ENCODE peak calls at places on chromosomes 4 and X, in four cellular contexts. I is H54, K is colonic mucosa, X is cardiac fibroblast. G is an unnamed sample.
A peak's percentile ranks its signal among the peaks of the same experiment; 100 is the strongest.

GRCh38 chrX:81174286-81174685 is 27.4 kb downstream of the HMGN5 start:
- DNase-seq in I (peak; percentile 1), K (no peak), X (peak; percentile 35), G (peak; percentile 1)

GRCh38 chrX:41137589-41137988 is 52.3 kb downstream of the USP9X start:
- DNase-seq in I (no peak), K (no peak), X (no peak), G (no peak)

GRCh38 chr4:150119492-150119891 is 41.2 kb downstream of the DCLK2 start:
- DNase-seq in I (no peak), K (no peak), X (peak; percentile 38), G (no peak)

GRCh38 chr4:54333657-54334056 is 104.6 kb downstream of the PDGFRA start:
- DNase-seq in I (no peak), K (no peak), X (no peak), G (no peak)

GRCh38 chrX:72271812-72272211 is 5.2 kb downstream of the RPS4X start:
- DNase-seq in I (no peak), K (no peak), X (no peak), G (no peak)

GRCh38 chr4:93469560-93469959 is 359.0 kb upstream of the ATOH1 start:
- DNase-seq in I (no peak), K (no peak), X (no peak), G (no peak)

GRCh38 chr4:108031427-108032083 is 41.9 kb downstream of the HADH start:
- DNase-seq in I (no peak), K (no peak), X (no peak), G (no peak)

GRCh38 chr4:83348074-83348473 is 13.4 kb upstream of the HPSE start:
- DNase-seq in I (no peak), K (no peak), X (no peak), G (no peak)

GRCh38 chr4:85741921-85742591 is 267.1 kb downstream of the ARHGAP24 start:
- DNase-seq in I (no peak), K (no peak), X (no peak), G (no peak)

GRCh38 chrX:120021927-120022326 is 55.6 kb downstream of the RHOXF2B start:
- DNase-seq in I (no peak), K (no peak), X (no peak), G (no peak)

GRCh38 chrX:108097380-108097779 is 5.8 kb downstream of the ATG4A start:
- DNase-seq in I (no peak), K (no peak), X (no peak), G (no peak)

GRCh38 chr4:158787718-158788441 is 19.1 kb downstream of the FNIP2 start:
- DNase-seq in I (no peak), K (no peak), X (no peak), G (no peak)

GRCh38 chr4:81882222-81882621 is 410.5 kb upstream of the RASGEF1B start:
- DNase-seq in I (no peak), K (no peak), X (no peak), G (no peak)

GRCh38 chrX:67777148-67777547 is 233.3 kb downstream of the AR start:
- DNase-seq in I (no peak), K (no peak), X (no peak), G (no peak)

GRCh38 chr4:86825511-86825910 is 23.7 kb downstream of the SLC10A6 start:
- DNase-seq in I (no peak), K (no peak), X (no peak), G (no peak)

GRCh38 chrX:10119399-10119990 is 37.3 kb upstream of the CLCN4 start:
- DNase-seq in I (peak; percentile 11), K (peak; percentile 85), X (peak; percentile 88), G (peak; percentile 72)

GRCh38 chr4:948936-949300 is 16.7 kb downstream of the TMEM175 start:
- DNase-seq in I (no peak), K (no peak), X (no peak), G (no peak)

GRCh38 chr4:26178874-26179273 is 141.9 kb upstream of the RBPJ start:
- DNase-seq in I (no peak), K (no peak), X (no peak), G (no peak)

GRCh38 chr4:6941796-6942195 is 32.2 kb downstream of the TBC1D14 start:
- DNase-seq in I (no peak), K (no peak), X (no peak), G (no peak)

GRCh38 chr4:138734746-138735145 is 280.8 kb upstream of the NOCT start:
- DNase-seq in I (no peak), K (no peak), X (peak; percentile 57), G (peak; percentile 72)

GRCh38 chr4:25441519-25442117 is 64.6 kb downstream of the ANAPC4 start:
- DNase-seq in I (peak; percentile 22), K (peak; percentile 59), X (peak; percentile 79), G (peak; percentile 66)

GRCh38 chr4:152220201-152220666 is 315.7 kb downstream of the FBXW7 start:
- DNase-seq in I (no peak), K (no peak), X (no peak), G (peak; percentile 43)

GRCh38 chr4:182642831-182643230 is 274.4 kb downstream of the DCTD start:
- DNase-seq in I (no peak), K (no peak), X (peak; percentile 61), G (peak; percentile 10)

GRCh38 chrX:136179133-136179532 is 31.8 kb downstream of the FHL1 start:
- DNase-seq in I (no peak), K (no peak), X (no peak), G (no peak)

GRCh38 chr4:26299254-26299882 is 21.4 kb upstream of the RBPJ start:
- DNase-seq in I (no peak), K (no peak), X (no peak), G (no peak)

GRCh38 chr4:55069248-55069647 is 56.1 kb downstream of the KDR start:
- DNase-seq in I (no peak), K (no peak), X (peak; percentile 72), G (no peak)

GRCh38 chrX:69362889-69363288 is 141.2 kb upstream of the NALF2 start:
- DNase-seq in I (no peak), K (peak; percentile 20), X (peak; percentile 62), G (no peak)

GRCh38 chrX:150759568-150760416 is 66.6 kb downstream of the MTMR1 start:
- DNase-seq in I (no peak), K (no peak), X (no peak), G (no peak)

GRCh38 chr4:184807261-184807660 is 18.5 kb downstream of the ACSL1 start:
- DNase-seq in I (no peak), K (no peak), X (no peak), G (no peak)

GRCh38 chr4:120001850-120002249 is 64.8 kb downstream of the MAD2L1 start:
- DNase-seq in I (no peak), K (no peak), X (no peak), G (no peak)

GRCh38 chr4:101345271-101345595 is 2.1 kb downstream of the PPP3CA start:
- DNase-seq in I (no peak), K (no peak), X (peak; percentile 57), G (peak; percentile 39)

GRCh38 chr4:79917246-79917645 is 155.8 kb downstream of the ANTXR2 start:
- DNase-seq in I (no peak), K (peak; percentile 43), X (peak; percentile 71), G (peak; percentile 50)

GRCh38 chr4:112765317-112765989 is 128.5 kb downstream of the LARP7 start:
- DNase-seq in I (no peak), K (no peak), X (peak; percentile 36), G (peak; percentile 31)

GRCh38 chr4:143616771-143617170 is 83.7 kb downstream of the FREM3 start:
- DNase-seq in I (peak; percentile 12), K (no peak), X (no peak), G (peak; percentile 76)

G was measured in H4.